ENCODE peak calls at places on chromosomes 5 and 9, in eight cellular contexts. One of them, this sample, is unnamed.
A peak's percentile ranks its signal among the peaks of the same experiment; 100 is the strongest.

GRCh38 chr5:148924817-148925216 is 98.4 kb downstream of the ADRB2 start:
- DNase-seq in T-helper 17 cell: no peak
- DNase-seq in neural progenitor cell: no peak
- DNase-seq in NCI-H774: no peak
- DNase-seq in head of caudate nucleus: no peak
- DNase-seq in WTC11: no peak
- DNase-seq in tibial artery: no peak
- DNase-seq in EL: no peak
- DNase-seq in this sample: peak; percentile 64

GRCh38 chr5:77138981-77139380 is 51.9 kb upstream of the ZBED3 start:
- DNase-seq in T-helper 17 cell: no peak
- DNase-seq in neural progenitor cell: peak; percentile 16
- DNase-seq in NCI-H774: no peak
- DNase-seq in head of caudate nucleus: no peak
- DNase-seq in WTC11: no peak
- DNase-seq in tibial artery: no peak
- DNase-seq in EL: no peak
- DNase-seq in this sample: no peak

GRCh38 chr5:137730331-137730730 is 5.6 kb downstream of the KLHL3 start:
- DNase-seq in T-helper 17 cell: no peak
- DNase-seq in neural progenitor cell: no peak
- DNase-seq in NCI-H774: no peak
- DNase-seq in head of caudate nucleus: no peak
- DNase-seq in WTC11: no peak
- DNase-seq in tibial artery: no peak
- DNase-seq in EL: peak; percentile 69
- DNase-seq in this sample: no peak

GRCh38 chr5:9423611-9424010 is 122.3 kb downstream of the SEMA5A start:
- DNase-seq in T-helper 17 cell: no peak
- DNase-seq in neural progenitor cell: no peak
- DNase-seq in NCI-H774: no peak
- DNase-seq in head of caudate nucleus: no peak
- DNase-seq in WTC11: no peak
- DNase-seq in tibial artery: no peak
- DNase-seq in EL: peak; percentile 28
- DNase-seq in this sample: no peak

GRCh38 chr9:69931340-69931739 is 110.7 kb downstream of the CFAP95 start:
- DNase-seq in T-helper 17 cell: no peak
- DNase-seq in neural progenitor cell: peak; percentile 56
- DNase-seq in NCI-H774: no peak
- DNase-seq in head of caudate nucleus: no peak
- DNase-seq in WTC11: no peak
- DNase-seq in tibial artery: no peak
- DNase-seq in EL: peak; percentile 31
- DNase-seq in this sample: no peak

GRCh38 chr5:95102687-95103086 is 182.2 kb downstream of the MCTP1 start:
- DNase-seq in T-helper 17 cell: no peak
- DNase-seq in neural progenitor cell: no peak
- DNase-seq in NCI-H774: no peak
- DNase-seq in head of caudate nucleus: no peak
- DNase-seq in WTC11: no peak
- DNase-seq in tibial artery: no peak
- DNase-seq in EL: no peak
- DNase-seq in this sample: no peak

GRCh38 chr9:106954562-106954961 is 91.6 kb downstream of the ZNF462 start:
- DNase-seq in T-helper 17 cell: no peak
- DNase-seq in neural progenitor cell: no peak
- DNase-seq in NCI-H774: no peak
- DNase-seq in head of caudate nucleus: no peak
- DNase-seq in WTC11: no peak
- DNase-seq in tibial artery: no peak
- DNase-seq in EL: no peak
- DNase-seq in this sample: no peak

GRCh38 chr5:157253547-157253946 is 12.4 kb upstream of the CYFIP2 start:
- DNase-seq in T-helper 17 cell: no peak
- DNase-seq in neural progenitor cell: peak; percentile 69
- DNase-seq in NCI-H774: peak; percentile 5
- DNase-seq in head of caudate nucleus: peak; percentile 74
- DNase-seq in WTC11: peak; percentile 71
- DNase-seq in tibial artery: no peak
- DNase-seq in EL: peak; percentile 54
- DNase-seq in this sample: peak; percentile 43

GRCh38 chr5:35239911-35240610 is 9.8 kb upstream of the PRLR start:
- DNase-seq in T-helper 17 cell: no peak
- DNase-seq in neural progenitor cell: no peak
- DNase-seq in NCI-H774: no peak
- DNase-seq in head of caudate nucleus: no peak
- DNase-seq in WTC11: no peak
- DNase-seq in tibial artery: no peak
- DNase-seq in EL: no peak
- DNase-seq in this sample: no peak

GRCh38 chr5:136656811-136657210 is 291.5 kb upstream of the TRPC7 start:
- DNase-seq in T-helper 17 cell: no peak
- DNase-seq in neural progenitor cell: no peak
- DNase-seq in NCI-H774: no peak
- DNase-seq in head of caudate nucleus: no peak
- DNase-seq in WTC11: no peak
- DNase-seq in tibial artery: no peak
- DNase-seq in EL: peak; percentile 34
- DNase-seq in this sample: no peak

GRCh38 chr9:106869028-106869427 is 6.1 kb downstream of the ZNF462 start:
- DNase-seq in T-helper 17 cell: no peak
- DNase-seq in neural progenitor cell: no peak
- DNase-seq in NCI-H774: no peak
- DNase-seq in head of caudate nucleus: no peak
- DNase-seq in WTC11: no peak
- DNase-seq in tibial artery: no peak
- DNase-seq in EL: no peak
- DNase-seq in this sample: no peak

GRCh38 chr9:3962467-3962866 is 337.4 kb downstream of the GLIS3 start:
- DNase-seq in T-helper 17 cell: no peak
- DNase-seq in neural progenitor cell: no peak
- DNase-seq in NCI-H774: peak; percentile 53
- DNase-seq in head of caudate nucleus: no peak
- DNase-seq in WTC11: no peak
- DNase-seq in tibial artery: no peak
- DNase-seq in EL: peak; percentile 77
- DNase-seq in this sample: no peak

GRCh38 chr5:57207681-57208080 is 33.8 kb downstream of the GPBP1 start:
- DNase-seq in T-helper 17 cell: no peak
- DNase-seq in neural progenitor cell: no peak
- DNase-seq in NCI-H774: no peak
- DNase-seq in head of caudate nucleus: no peak
- DNase-seq in WTC11: no peak
- DNase-seq in tibial artery: peak; percentile 77
- DNase-seq in EL: no peak
- DNase-seq in this sample: peak; percentile 82

GRCh38 chr5:60177596-60177995 is 284.1 kb upstream of the PDE4D start:
- DNase-seq in T-helper 17 cell: no peak
- DNase-seq in neural progenitor cell: no peak
- DNase-seq in NCI-H774: no peak
- DNase-seq in head of caudate nucleus: no peak
- DNase-seq in WTC11: no peak
- DNase-seq in tibial artery: no peak
- DNase-seq in EL: peak; percentile 22
- DNase-seq in this sample: no peak

GRCh38 chr9:5425006-5425628 is 12.6 kb downstream of the PLGRKT start:
- DNase-seq in T-helper 17 cell: no peak
- DNase-seq in neural progenitor cell: peak; percentile 11
- DNase-seq in NCI-H774: peak; percentile 37
- DNase-seq in head of caudate nucleus: no peak
- DNase-seq in WTC11: no peak
- DNase-seq in tibial artery: no peak
- DNase-seq in EL: peak; percentile 34
- DNase-seq in this sample: no peak

GRCh38 chr5:113090336-113091106 is 113.9 kb downstream of the DCP2 start:
- DNase-seq in T-helper 17 cell: no peak
- DNase-seq in neural progenitor cell: no peak
- DNase-seq in NCI-H774: no peak
- DNase-seq in head of caudate nucleus: peak; percentile 51
- DNase-seq in WTC11: no peak
- DNase-seq in tibial artery: no peak
- DNase-seq in EL: peak; percentile 12
- DNase-seq in this sample: no peak

GRCh38 chr9:135890190-135890861 is 17.0 kb downstream of the CAMSAP1 start:
- DNase-seq in T-helper 17 cell: no peak
- DNase-seq in neural progenitor cell: no peak
- DNase-seq in NCI-H774: no peak
- DNase-seq in head of caudate nucleus: no peak
- DNase-seq in WTC11: no peak
- DNase-seq in tibial artery: no peak
- DNase-seq in EL: no peak
- DNase-seq in this sample: no peak

GRCh38 chr5:140801494-140801841 is 611 bp downstream of the PCDHA3 start:
- DNase-seq in T-helper 17 cell: no peak
- DNase-seq in neural progenitor cell: no peak
- DNase-seq in NCI-H774: no peak
- DNase-seq in head of caudate nucleus: no peak
- DNase-seq in WTC11: no peak
- DNase-seq in tibial artery: no peak
- DNase-seq in EL: peak; percentile 4
- DNase-seq in this sample: no peak

GRCh38 chr5:35902032-35902681 is 36.3 kb downstream of the CAPSL start:
- DNase-seq in T-helper 17 cell: no peak
- DNase-seq in neural progenitor cell: no peak
- DNase-seq in NCI-H774: no peak
- DNase-seq in head of caudate nucleus: no peak
- DNase-seq in WTC11: no peak
- DNase-seq in tibial artery: no peak
- DNase-seq in EL: peak; percentile 60
- DNase-seq in this sample: no peak

GRCh38 chr9:99166149-99166548 is 55.6 kb downstream of the ALG2 start:
- DNase-seq in T-helper 17 cell: no peak
- DNase-seq in neural progenitor cell: no peak
- DNase-seq in NCI-H774: no peak
- DNase-seq in head of caudate nucleus: no peak
- DNase-seq in WTC11: no peak
- DNase-seq in tibial artery: no peak
- DNase-seq in EL: no peak
- DNase-seq in this sample: no peak

GRCh38 chr9:96008502-96009222 is 133.2 kb downstream of the ERCC6L2 start:
- DNase-seq in T-helper 17 cell: no peak
- DNase-seq in neural progenitor cell: no peak
- DNase-seq in NCI-H774: no peak
- DNase-seq in head of caudate nucleus: no peak
- DNase-seq in WTC11: no peak
- DNase-seq in tibial artery: no peak
- DNase-seq in EL: no peak
- DNase-seq in this sample: no peak

GRCh38 chr5:93601053-93601429 is 18.0 kb downstream of the NR2F1 start:
- DNase-seq in T-helper 17 cell: no peak
- DNase-seq in neural progenitor cell: peak; percentile 2
- DNase-seq in NCI-H774: no peak
- DNase-seq in head of caudate nucleus: no peak
- DNase-seq in WTC11: no peak
- DNase-seq in tibial artery: no peak
- DNase-seq in EL: no peak
- DNase-seq in this sample: no peak

This sample was measured in heart right ventricle.